ENCODE peak calls at places on chromosomes 11 and 22, in four cellular contexts. One of them, this sample, is unnamed.

GRCh38 chr11:110349109-110349996 is 52.9 kb upstream of the RDX start:
- DNase-seq in aorta: no peak
- DNase-seq in NCI-H345: no peak
- DNase-seq in MG63: no peak
- DNase-seq in this sample: no peak

GRCh38 chr11:6320411-6321207 is at the start of gene CAVIN3:
- DNase-seq in aorta: peak; percentile 96
- DNase-seq in NCI-H345: no peak
- DNase-seq in MG63: peak; percentile 97
- DNase-seq in this sample: no peak

GRCh38 chr11:64619811-64620285 is 28.8 kb downstream of the SLC22A12 start:
- DNase-seq in aorta: no peak
- DNase-seq in NCI-H345: no peak
- DNase-seq in MG63: peak; percentile 59
- DNase-seq in this sample: no peak

GRCh38 chr11:61971177-61972111 is 4.0 kb upstream of the FTH1 start:
- DNase-seq in aorta: peak; percentile 99
- DNase-seq in NCI-H345: peak; percentile 93
- DNase-seq in MG63: peak; percentile 99
- DNase-seq in this sample: peak; percentile 21

GRCh38 chr22:43823353-43823908 is 11.3 kb upstream of the EFCAB6 start:
- DNase-seq in aorta: peak; percentile 35
- DNase-seq in NCI-H345: peak; percentile 36
- DNase-seq in MG63: no peak
- DNase-seq in this sample: no peak

GRCh38 chr11:72379384-72380131 is 54.8 kb downstream of the CLPB start:
- DNase-seq in aorta: no peak
- DNase-seq in NCI-H345: no peak
- DNase-seq in MG63: no peak
- DNase-seq in this sample: no peak

GRCh38 chr11:117915219-117915618 is 14.0 kb downstream of the TMPRSS13 start:
- DNase-seq in aorta: no peak
- DNase-seq in NCI-H345: no peak
- DNase-seq in MG63: no peak
- DNase-seq in this sample: no peak

GRCh38 chr11:70734911-70735310 is 336.6 kb downstream of the CTTN start:
- DNase-seq in aorta: peak; percentile 51
- DNase-seq in NCI-H345: no peak
- DNase-seq in MG63: no peak
- DNase-seq in this sample: no peak